ENCODE peak calls at places on chromosomes 2 and 18, in four cellular contexts. W is neural progenitor cell, F is astrocyte, G is fibroblast of lung. B is an unnamed sample. For H3K9me3, the result is how much of the 10 kb centered on the place peaks cover.

GRCh38 chr2:219204425-219205164 is 2.0 kb upstream of the ZFAND2B start:
- DNase-seq in W (no peak), F (no peak), G (no peak), B (no peak)

GRCh38 chr18:45670281-45670962 is 53.6 kb upstream of the SLC14A1 start:
- DNase-seq in W (no peak), F (peak), G (peak), B (peak)

GRCh38 chr18:61569176-61569892 is 236.1 kb downstream of the CDH20 start:
- DNase-seq in W (no peak), F (peak), G (peak), B (peak)

GRCh38 chr2:38685116-38685735 is 19.3 kb downstream of the GALM start:
- DNase-seq in W (no peak), F (no peak), G (peak), B (no peak)

GRCh38 chr2:119629323-119629825 is 49.6 kb upstream of the TMEM177 start:
- DNase-seq in W (no peak), F (no peak), G (no peak), B (no peak)

GRCh38 chr2:178044836-178045235 is 27.7 kb downstream of the PDE11A start:
- DNase-seq in W (no peak), F (no peak), G (no peak), B (no peak)

GRCh38 chr2:174697267-174697666 is 67.0 kb downstream of the CHRNA1 start:
- DNase-seq in W (peak), F (peak), G (peak), B (peak)

GRCh38 chr2:142323206-142323605 is 192.4 kb upstream of the LRP1B start:
- DNase-seq in W (no peak), F (no peak), G (no peak), B (no peak)

GRCh38 chr2:143431316-143431715 is 302.1 kb downstream of the ARHGAP15 start:
- DNase-seq in W (no peak), F (peak), G (no peak), B (no peak)

GRCh38 chr2:152594022-152594712 is 123.1 kb downstream of the PRPF40A start:
- DNase-seq in W (no peak), F (no peak), G (no peak), B (peak)

GRCh38 chr2:191806396-191806795 is 40.5 kb downstream of the CAVIN2 start:
- DNase-seq in W (no peak), F (no peak), G (peak), B (peak)

GRCh38 chr2:37414470-37414949 is 70.1 kb downstream of the QPCT start:
- DNase-seq in W (peak), F (peak), G (peak), B (peak)

GRCh38 chr2:206392118-206392517 is 51.2 kb upstream of the ADAM23 start:
- DNase-seq in W (peak), F (peak), G (peak), B (peak)

GRCh38 chr2:45412754-45413379 is 198.2 kb downstream of the SRBD1 start:
- DNase-seq in W (no peak), F (peak), G (peak), B (peak)

GRCh38 chr2:43343573-43344304 is 117.3 kb upstream of the ZFP36L2 start:
- DNase-seq in W (no peak), F (peak), G (peak), B (peak)

GRCh38 chr2:149313512-149313972 is 16.8 kb upstream of the LYPD6 start:
- DNase-seq in W (peak), F (peak), G (peak), B (peak)

GRCh38 chr2:106004854-106005253 is 189.2 kb downstream of the UXS1 start:
- DNase-seq in W (no peak), F (no peak), G (no peak), B (no peak)
- H3K9me3 ChIP-seq in W (under half), F (under half), G (under half), B (under half)

GRCh38 chr2:26846881-26847662 is 860 bp upstream of the DPYSL5 start:
- DNase-seq in W (peak), F (no peak), G (no peak), B (no peak)
- TF ChIP-seq EZH2 in W (no peak), F (peak), G (peak), B (peak)

GRCh38 chr18:78730564-78731422 is 248.8 kb upstream of the SALL3 start:
- DNase-seq in W (no peak), F (no peak), G (no peak), B (no peak)
- H3K9me3 ChIP-seq in W (under half), F (under half), G (under half), B (under half)

GRCh38 chr2:45342-46130 is 769 bp downstream of the FAM110C start:
- DNase-seq in W (peak), F (no peak), G (no peak), B (no peak)
- TF ChIP-seq EZH2 in W (peak), F (peak), G (no peak), B (no peak)